ENCODE peak calls at places on chromosomes 1 and 21, in nine cellular contexts. One of them, this sample, is unnamed.

GRCh38 chr21:28294046-28294445 is 698.6 kb downstream of the LTN1 start:
- DNase-seq in upper lobe of left lung: no peak
- DNase-seq in endothelial cell of umbilical vein: peak
- DNase-seq in adrenal gland: no peak
- DNase-seq in esophagus squamous epithelium: no peak
- DNase-seq in esophagus muscularis mucosa: no peak
- DNase-seq in Peyer's patch: no peak
- DNase-seq in uterus: no peak
- DNase-seq in IMR-90: peak
- DNase-seq in this sample: no peak

GRCh38 chr1:160547371-160547901 is 24.4 kb upstream of the SLAMF6 start:
- DNase-seq in IMR-90: no peak
- DNase-seq in endothelial cell of umbilical vein: no peak
- DNase-seq in esophagus squamous epithelium: no peak
- DNase-seq in esophagus muscularis mucosa: no peak
- DNase-seq in uterus: no peak
- DNase-seq in upper lobe of left lung: no peak
- DNase-seq in Peyer's patch: no peak
- DNase-seq in adrenal gland: no peak
- DNase-seq in this sample: no peak

GRCh38 chr1:29052951-29053350 is 70.8 kb downstream of the TMEM200B start:
- DNase-seq in endothelial cell of umbilical vein: no peak
- DNase-seq in esophagus muscularis mucosa: no peak
- DNase-seq in upper lobe of left lung: no peak
- DNase-seq in uterus: no peak
- DNase-seq in adrenal gland: no peak
- DNase-seq in Peyer's patch: no peak
- DNase-seq in IMR-90: no peak
- DNase-seq in esophagus squamous epithelium: no peak
- DNase-seq in this sample: no peak

GRCh38 chr1:64505944-64506658 is 36.2 kb downstream of the CACHD1 start:
- DNase-seq in Peyer's patch: peak
- DNase-seq in adrenal gland: peak
- DNase-seq in upper lobe of left lung: peak
- DNase-seq in endothelial cell of umbilical vein: no peak
- DNase-seq in IMR-90: no peak
- DNase-seq in esophagus squamous epithelium: no peak
- DNase-seq in esophagus muscularis mucosa: no peak
- DNase-seq in uterus: peak
- DNase-seq in this sample: peak

GRCh38 chr21:14259669-14260458 is 43.9 kb downstream of the RBM11 start:
- DNase-seq in esophagus muscularis mucosa: no peak
- DNase-seq in uterus: no peak
- DNase-seq in endothelial cell of umbilical vein: peak
- DNase-seq in adrenal gland: no peak
- DNase-seq in esophagus squamous epithelium: no peak
- DNase-seq in IMR-90: peak
- DNase-seq in Peyer's patch: no peak
- DNase-seq in upper lobe of left lung: no peak
- DNase-seq in this sample: no peak

GRCh38 chr1:206923009-206923960 is 1.5 kb upstream of the FCMR start:
- DNase-seq in uterus: no peak
- DNase-seq in esophagus muscularis mucosa: no peak
- DNase-seq in esophagus squamous epithelium: peak
- DNase-seq in upper lobe of left lung: peak
- DNase-seq in endothelial cell of umbilical vein: no peak
- DNase-seq in IMR-90: no peak
- DNase-seq in adrenal gland: no peak
- DNase-seq in Peyer's patch: peak
- DNase-seq in this sample: no peak

GRCh38 chr21:31366825-31367224 is 22.8 kb upstream of the TIAM1 start:
- DNase-seq in endothelial cell of umbilical vein: no peak
- DNase-seq in adrenal gland: no peak
- DNase-seq in esophagus muscularis mucosa: no peak
- DNase-seq in upper lobe of left lung: no peak
- DNase-seq in uterus: no peak
- DNase-seq in IMR-90: peak
- DNase-seq in Peyer's patch: no peak
- DNase-seq in esophagus squamous epithelium: no peak
- DNase-seq in this sample: no peak

GRCh38 chr1:83555871-83556270 is 443.1 kb downstream of the TTLL7 start:
- DNase-seq in endothelial cell of umbilical vein: no peak
- DNase-seq in Peyer's patch: no peak
- DNase-seq in uterus: no peak
- DNase-seq in adrenal gland: no peak
- DNase-seq in esophagus muscularis mucosa: no peak
- DNase-seq in upper lobe of left lung: no peak
- DNase-seq in esophagus squamous epithelium: no peak
- DNase-seq in IMR-90: no peak
- DNase-seq in this sample: no peak

GRCh38 chr1:14994148-14994547 is 159.4 kb upstream of the TMEM51 start:
- DNase-seq in esophagus squamous epithelium: no peak
- DNase-seq in endothelial cell of umbilical vein: no peak
- DNase-seq in adrenal gland: no peak
- DNase-seq in upper lobe of left lung: no peak
- DNase-seq in esophagus muscularis mucosa: no peak
- DNase-seq in uterus: no peak
- DNase-seq in Peyer's patch: no peak
- DNase-seq in IMR-90: no peak
- DNase-seq in this sample: no peak

GRCh38 chr1:1162597-1163537 is 10.8 kb upstream of the TTLL10 start:
- DNase-seq in esophagus squamous epithelium: no peak
- DNase-seq in Peyer's patch: no peak
- DNase-seq in uterus: no peak
- DNase-seq in endothelial cell of umbilical vein: no peak
- DNase-seq in adrenal gland: no peak
- DNase-seq in upper lobe of left lung: peak
- DNase-seq in esophagus muscularis mucosa: no peak
- DNase-seq in IMR-90: no peak
- DNase-seq in this sample: peak

GRCh38 chr1:165895451-165895871 is 68.0 kb downstream of the UCK2 start:
- DNase-seq in uterus: no peak
- DNase-seq in endothelial cell of umbilical vein: peak
- DNase-seq in esophagus squamous epithelium: no peak
- DNase-seq in IMR-90: peak
- DNase-seq in Peyer's patch: no peak
- DNase-seq in esophagus muscularis mucosa: no peak
- DNase-seq in adrenal gland: no peak
- DNase-seq in upper lobe of left lung: no peak
- DNase-seq in this sample: no peak

GRCh38 chr1:153626929-153627796 is at the start of gene S100A13:
- DNase-seq in upper lobe of left lung: peak
- DNase-seq in esophagus squamous epithelium: no peak
- DNase-seq in esophagus muscularis mucosa: peak
- DNase-seq in uterus: peak
- DNase-seq in endothelial cell of umbilical vein: peak
- DNase-seq in adrenal gland: peak
- DNase-seq in IMR-90: peak
- DNase-seq in Peyer's patch: peak
- DNase-seq in this sample: peak

GRCh38 chr1:35931424-35932157 is 686 bp downstream of the AGO3 start:
- DNase-seq in esophagus squamous epithelium: no peak
- DNase-seq in Peyer's patch: no peak
- DNase-seq in IMR-90: peak
- DNase-seq in upper lobe of left lung: peak
- DNase-seq in uterus: no peak
- DNase-seq in esophagus muscularis mucosa: peak
- DNase-seq in adrenal gland: peak
- DNase-seq in endothelial cell of umbilical vein: peak
- DNase-seq in this sample: peak

GRCh38 chr1:45177452-45177851 is 29.0 kb downstream of the ZSWIM5 start:
- DNase-seq in adrenal gland: no peak
- DNase-seq in uterus: no peak
- DNase-seq in esophagus muscularis mucosa: no peak
- DNase-seq in Peyer's patch: no peak
- DNase-seq in esophagus squamous epithelium: no peak
- DNase-seq in upper lobe of left lung: no peak
- DNase-seq in IMR-90: peak
- DNase-seq in endothelial cell of umbilical vein: no peak
- DNase-seq in this sample: no peak

GRCh38 chr1:211870156-211870555 is 39.6 kb upstream of the LPGAT1 start:
- DNase-seq in IMR-90: no peak
- DNase-seq in endothelial cell of umbilical vein: no peak
- DNase-seq in esophagus muscularis mucosa: no peak
- DNase-seq in esophagus squamous epithelium: no peak
- DNase-seq in uterus: no peak
- DNase-seq in upper lobe of left lung: no peak
- DNase-seq in Peyer's patch: no peak
- DNase-seq in adrenal gland: no peak
- DNase-seq in this sample: no peak

GRCh38 chr1:175162955-175163354 is 29.6 kb downstream of the KIAA0040 start:
- DNase-seq in endothelial cell of umbilical vein: peak
- DNase-seq in adrenal gland: no peak
- DNase-seq in Peyer's patch: no peak
- DNase-seq in esophagus muscularis mucosa: no peak
- DNase-seq in upper lobe of left lung: no peak
- DNase-seq in esophagus squamous epithelium: no peak
- DNase-seq in uterus: no peak
- DNase-seq in IMR-90: no peak
- DNase-seq in this sample: no peak

GRCh38 chr21:45415188-45415942 is 10.4 kb downstream of the COL18A1 start:
- DNase-seq in IMR-90: no peak
- DNase-seq in uterus: no peak
- DNase-seq in Peyer's patch: no peak
- DNase-seq in esophagus muscularis mucosa: no peak
- DNase-seq in endothelial cell of umbilical vein: no peak
- DNase-seq in adrenal gland: no peak
- DNase-seq in esophagus squamous epithelium: no peak
- DNase-seq in upper lobe of left lung: no peak
- DNase-seq in this sample: no peak
- TF ChIP-seq POLR2A in IMR-90: no peak
- TF ChIP-seq POLR2A in uterus: no peak
- TF ChIP-seq POLR2A in Peyer's patch: no peak
- TF ChIP-seq POLR2A in esophagus muscularis mucosa: no peak
- TF ChIP-seq POLR2A in endothelial cell of umbilical vein: no peak
- TF ChIP-seq POLR2A in adrenal gland: no peak
- TF ChIP-seq POLR2A in esophagus squamous epithelium: no peak
- TF ChIP-seq POLR2A in upper lobe of left lung: no peak
- TF ChIP-seq POLR2A in this sample: no peak

GRCh38 chr1:183958958-183959357 is 78.6 kb downstream of the COLGALT2 start:
- DNase-seq in adrenal gland: no peak
- DNase-seq in IMR-90: no peak
- DNase-seq in upper lobe of left lung: no peak
- DNase-seq in endothelial cell of umbilical vein: no peak
- DNase-seq in esophagus squamous epithelium: no peak
- DNase-seq in esophagus muscularis mucosa: no peak
- DNase-seq in Peyer's patch: no peak
- DNase-seq in uterus: no peak
- DNase-seq in this sample: no peak

GRCh38 chr1:183953031-183953430 is 84.5 kb downstream of the COLGALT2 start:
- DNase-seq in esophagus squamous epithelium: no peak
- DNase-seq in endothelial cell of umbilical vein: no peak
- DNase-seq in adrenal gland: no peak
- DNase-seq in IMR-90: peak
- DNase-seq in Peyer's patch: no peak
- DNase-seq in esophagus muscularis mucosa: no peak
- DNase-seq in uterus: no peak
- DNase-seq in upper lobe of left lung: no peak
- DNase-seq in this sample: no peak

GRCh38 chr1:183954496-183954895 is 83.0 kb downstream of the COLGALT2 start:
- DNase-seq in uterus: no peak
- DNase-seq in adrenal gland: no peak
- DNase-seq in endothelial cell of umbilical vein: no peak
- DNase-seq in upper lobe of left lung: no peak
- DNase-seq in esophagus squamous epithelium: no peak
- DNase-seq in esophagus muscularis mucosa: no peak
- DNase-seq in IMR-90: no peak
- DNase-seq in Peyer's patch: no peak
- DNase-seq in this sample: peak

GRCh38 chr1:183957216-183957830 is 80.2 kb downstream of the COLGALT2 start:
- DNase-seq in esophagus muscularis mucosa: no peak
- DNase-seq in uterus: no peak
- DNase-seq in Peyer's patch: no peak
- DNase-seq in esophagus squamous epithelium: no peak
- DNase-seq in adrenal gland: no peak
- DNase-seq in IMR-90: no peak
- DNase-seq in upper lobe of left lung: no peak
- DNase-seq in endothelial cell of umbilical vein: no peak
- DNase-seq in this sample: no peak

GRCh38 chr1:183956559-183957188 is 80.9 kb downstream of the COLGALT2 start:
- DNase-seq in upper lobe of left lung: peak
- DNase-seq in Peyer's patch: peak
- DNase-seq in IMR-90: peak
- DNase-seq in esophagus squamous epithelium: no peak
- DNase-seq in endothelial cell of umbilical vein: peak
- DNase-seq in adrenal gland: no peak
- DNase-seq in uterus: no peak
- DNase-seq in esophagus muscularis mucosa: no peak
- DNase-seq in this sample: no peak
- TF ChIP-seq CTCF in upper lobe of left lung: no peak
- TF ChIP-seq CTCF in Peyer's patch: peak
- TF ChIP-seq CTCF in IMR-90: peak
- TF ChIP-seq CTCF in esophagus squamous epithelium: no peak
- TF ChIP-seq CTCF in endothelial cell of umbilical vein: peak
- TF ChIP-seq CTCF in adrenal gland: no peak
- TF ChIP-seq CTCF in uterus: peak
- TF ChIP-seq CTCF in esophagus muscularis mucosa: no peak
- TF ChIP-seq CTCF in this sample: no peak

GRCh38 chr1:109892476-109893368 is 17.9 kb upstream of the CSF1 start:
- DNase-seq in upper lobe of left lung: no peak
- DNase-seq in IMR-90: peak
- DNase-seq in esophagus muscularis mucosa: no peak
- DNase-seq in endothelial cell of umbilical vein: peak
- DNase-seq in adrenal gland: no peak
- DNase-seq in esophagus squamous epithelium: no peak
- DNase-seq in uterus: no peak
- DNase-seq in Peyer's patch: no peak
- DNase-seq in this sample: no peak
- H3K27ac ChIP-seq in upper lobe of left lung: peak
- H3K27ac ChIP-seq in IMR-90: no peak
- H3K27ac ChIP-seq in esophagus muscularis mucosa: no peak
- H3K27ac ChIP-seq in endothelial cell of umbilical vein: peak
- H3K27ac ChIP-seq in adrenal gland: no peak
- H3K27ac ChIP-seq in esophagus squamous epithelium: no peak
- H3K27ac ChIP-seq in uterus: no peak
- H3K27ac ChIP-seq in Peyer's patch: no peak
- H3K27ac ChIP-seq in this sample: no peak

DNA sequence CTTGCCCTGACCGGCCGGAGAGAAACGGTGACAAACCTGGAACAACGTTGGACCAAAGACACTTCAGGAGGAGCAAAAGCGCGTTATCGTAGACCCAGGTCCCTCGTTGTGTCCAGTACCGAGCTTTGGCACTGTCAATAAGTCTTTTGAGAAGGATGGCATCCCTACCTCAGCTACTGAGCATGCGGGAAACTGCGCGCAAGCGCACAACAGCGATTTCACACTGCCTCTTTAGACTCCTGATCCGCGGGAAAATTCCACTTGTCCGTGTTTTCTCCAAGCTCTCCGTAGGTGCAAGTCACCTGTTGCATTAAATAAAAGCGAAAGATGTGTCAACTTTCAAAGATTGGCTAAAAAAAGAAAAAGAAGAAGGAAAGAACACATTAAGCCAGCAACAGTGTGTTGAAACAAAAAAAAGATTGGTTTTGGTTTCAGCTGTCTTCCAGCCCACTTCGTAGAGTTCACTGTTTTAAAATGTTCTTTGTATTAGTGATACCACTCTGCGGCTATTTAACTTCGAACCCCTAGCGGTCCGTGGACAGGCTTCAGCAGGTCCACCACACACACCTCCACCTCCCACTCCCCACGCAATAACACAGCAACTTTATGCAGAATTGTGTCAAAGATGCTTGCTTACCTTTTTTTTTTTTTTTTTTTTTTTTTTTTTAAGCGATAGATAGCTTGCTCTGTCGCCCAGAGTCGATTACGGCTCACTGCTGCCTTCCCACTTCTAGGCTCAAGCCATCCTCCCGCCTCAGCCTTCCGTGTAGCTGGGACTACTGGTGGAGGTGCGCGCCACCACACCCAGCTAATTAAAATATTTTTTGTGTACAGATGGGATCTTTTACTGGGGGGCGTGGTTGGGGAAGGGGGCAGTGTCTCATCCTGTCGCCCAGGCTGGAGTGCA is at the start of gene BPNT1:
- DNase-seq in esophagus muscularis mucosa: peak
- DNase-seq in IMR-90: peak
- DNase-seq in Peyer's patch: peak
- DNase-seq in adrenal gland: peak
- DNase-seq in uterus: peak
- DNase-seq in endothelial cell of umbilical vein: peak
- DNase-seq in upper lobe of left lung: peak
- DNase-seq in esophagus squamous epithelium: peak
- DNase-seq in this sample: peak
- TF ChIP-seq POLR2A in esophagus muscularis mucosa: peak
- TF ChIP-seq POLR2A in IMR-90: no peak
- TF ChIP-seq POLR2A in Peyer's patch: peak
- TF ChIP-seq POLR2A in adrenal gland: peak
- TF ChIP-seq POLR2A in uterus: peak
- TF ChIP-seq POLR2A in endothelial cell of umbilical vein: peak
- TF ChIP-seq POLR2A in upper lobe of left lung: no peak
- TF ChIP-seq POLR2A in esophagus squamous epithelium: no peak
- TF ChIP-seq POLR2A in this sample: no peak